ENCODE peak calls at places on chromosomes 5 and 9, in four cellular contexts. One of them, this sample, is unnamed.
A peak's percentile ranks its signal among the peaks of the same experiment; 100 is the strongest.

GRCh38 chr5:175840050-175840841 is 31.1 kb upstream of the CPLX2 start:
- DNase-seq in BE2C: no peak
- DNase-seq in tibial nerve: no peak
- DNase-seq in OCI-LY7: peak; percentile 24
- DNase-seq in this sample: no peak

GRCh38 chr5:132268698-132269551 is 11.4 kb downstream of the PDLIM4 start:
- DNase-seq in BE2C: peak; percentile 72
- DNase-seq in OCI-LY7: no peak
- DNase-seq in tibial nerve: no peak
- DNase-seq in this sample: peak; percentile 73

GRCh38 chr5:112906637-112907036 is 15.4 kb downstream of the REEP5 start:
- DNase-seq in OCI-LY7: no peak
- DNase-seq in BE2C: no peak
- DNase-seq in tibial nerve: no peak
- DNase-seq in this sample: no peak

GRCh38 chr5:5885782-5886181 is 463.3 kb downstream of the ICE1 start:
- DNase-seq in BE2C: no peak
- DNase-seq in OCI-LY7: no peak
- DNase-seq in tibial nerve: no peak
- DNase-seq in this sample: no peak

GRCh38 chr5:142915840-142916424 is 145.8 kb downstream of the ARHGAP26 start:
- DNase-seq in tibial nerve: no peak
- DNase-seq in OCI-LY7: peak; percentile 55
- DNase-seq in BE2C: peak; percentile 58
- DNase-seq in this sample: no peak

GRCh38 chr5:765948-766631 is 18.4 kb downstream of the ZDHHC11B start:
- DNase-seq in tibial nerve: no peak
- DNase-seq in BE2C: no peak
- DNase-seq in OCI-LY7: no peak
- DNase-seq in this sample: peak; percentile 83

GRCh38 chr5:965604-966344 is 42.8 kb upstream of the NKD2 start:
- DNase-seq in OCI-LY7: no peak
- DNase-seq in BE2C: no peak
- DNase-seq in tibial nerve: no peak
- DNase-seq in this sample: no peak

GRCh38 chr5:95809414-95809960 is 13.0 kb downstream of the GLRX start:
- DNase-seq in OCI-LY7: no peak
- DNase-seq in tibial nerve: no peak
- DNase-seq in BE2C: no peak
- DNase-seq in this sample: no peak

GRCh38 chr5:84863020-84863419 is 478.3 kb upstream of the EDIL3 start:
- DNase-seq in OCI-LY7: no peak
- DNase-seq in tibial nerve: no peak
- DNase-seq in BE2C: no peak
- DNase-seq in this sample: no peak

GRCh38 chr9:111674319-111674718 is 12.9 kb downstream of the GNG10 start:
- DNase-seq in OCI-LY7: no peak
- DNase-seq in tibial nerve: no peak
- DNase-seq in BE2C: no peak
- DNase-seq in this sample: no peak

GRCh38 chr9:108621991-108622390 is 233.8 kb downstream of the ACTL7B start:
- DNase-seq in tibial nerve: no peak
- DNase-seq in BE2C: no peak
- DNase-seq in OCI-LY7: no peak
- DNase-seq in this sample: no peak

GRCh38 chr5:178895615-178896571 is at the start of gene ZFP2:
- DNase-seq in BE2C: peak; percentile 75
- DNase-seq in tibial nerve: peak; percentile 8
- DNase-seq in OCI-LY7: peak; percentile 33
- DNase-seq in this sample: peak; percentile 84

GRCh38 chr9:27353405-27354229 is 56.7 kb upstream of the EQTN start:
- DNase-seq in OCI-LY7: no peak
- DNase-seq in BE2C: peak; percentile 67
- DNase-seq in tibial nerve: no peak
- DNase-seq in this sample: no peak

GRCh38 chr5:147490989-147491388 is 18.9 kb downstream of the DPYSL3 start:
- DNase-seq in BE2C: no peak
- DNase-seq in OCI-LY7: no peak
- DNase-seq in tibial nerve: no peak
- DNase-seq in this sample: no peak

GRCh38 chr9:110580850-110581249 is 1.3 kb upstream of the SVEP1 start:
- DNase-seq in OCI-LY7: no peak
- DNase-seq in BE2C: no peak
- DNase-seq in tibial nerve: no peak
- DNase-seq in this sample: no peak

GRCh38 chr5:52419357-52419756 is 368.4 kb upstream of the ITGA1 start:
- DNase-seq in BE2C: no peak
- DNase-seq in OCI-LY7: no peak
- DNase-seq in tibial nerve: no peak
- DNase-seq in this sample: no peak

GRCh38 chr5:126098330-126099017 is 324.7 kb upstream of the GRAMD2B start:
- DNase-seq in BE2C: no peak
- DNase-seq in OCI-LY7: no peak
- DNase-seq in tibial nerve: no peak
- DNase-seq in this sample: no peak

GRCh38 chr5:98930972-98931762 is 2.4 kb upstream of the CHD1 start:
- DNase-seq in tibial nerve: no peak
- DNase-seq in OCI-LY7: no peak
- DNase-seq in BE2C: no peak
- DNase-seq in this sample: no peak

GRCh38 chr9:100848731-100849130 is 179.8 kb upstream of the PLPPR1 start:
- DNase-seq in OCI-LY7: no peak
- DNase-seq in tibial nerve: no peak
- DNase-seq in BE2C: no peak
- DNase-seq in this sample: no peak

GRCh38 chr5:159787837-159788236 is 128.4 kb upstream of the ADRA1B start:
- DNase-seq in OCI-LY7: no peak
- DNase-seq in BE2C: no peak
- DNase-seq in tibial nerve: no peak
- DNase-seq in this sample: no peak

GRCh38 chr5:116529615-116530014 is 45.0 kb downstream of the SEMA6A start:
- DNase-seq in tibial nerve: no peak
- DNase-seq in OCI-LY7: no peak
- DNase-seq in BE2C: no peak
- DNase-seq in this sample: no peak

GRCh38 chr5:116525680-116526079 is 48.9 kb downstream of the SEMA6A start:
- DNase-seq in tibial nerve: no peak
- DNase-seq in OCI-LY7: no peak
- DNase-seq in BE2C: no peak
- DNase-seq in this sample: no peak

GRCh38 chr5:116528519-116529234 is 45.9 kb downstream of the SEMA6A start:
- DNase-seq in tibial nerve: no peak
- DNase-seq in OCI-LY7: no peak
- DNase-seq in BE2C: peak; percentile 71
- DNase-seq in this sample: no peak

GRCh38 chr5:116524966-116525365 is 49.7 kb downstream of the SEMA6A start:
- DNase-seq in OCI-LY7: no peak
- DNase-seq in BE2C: no peak
- DNase-seq in tibial nerve: no peak
- DNase-seq in this sample: no peak

DNA sequence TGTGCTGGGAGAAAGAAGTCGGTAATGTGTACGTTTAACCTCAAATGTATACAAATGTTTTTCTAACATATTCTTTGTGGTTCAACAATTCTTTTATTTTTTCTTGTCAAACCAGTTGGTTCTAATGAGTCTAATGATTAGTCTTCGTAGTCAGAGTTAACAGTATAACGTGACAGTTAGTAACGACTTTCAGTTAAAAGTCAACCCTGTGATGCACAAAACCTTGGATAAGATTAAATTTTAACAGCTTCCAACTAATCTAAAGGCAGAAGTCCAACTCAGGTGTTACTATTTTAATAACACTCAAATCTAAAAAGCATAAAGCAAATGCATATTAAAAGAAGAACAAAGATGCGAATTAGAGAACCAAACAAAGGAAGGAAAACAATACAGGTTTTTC is 47.0 kb downstream of the SEMA6A start:
- DNase-seq in OCI-LY7: no peak
- DNase-seq in BE2C: no peak
- DNase-seq in tibial nerve: no peak
- DNase-seq in this sample: no peak
- H3K4me1 ChIP-seq in OCI-LY7: no peaks in the 10 kb centered on the region
- H3K4me1 ChIP-seq in BE2C: peaks cover 52% of the 10 kb centered on the region
- H3K4me1 ChIP-seq in tibial nerve: no peaks in the 10 kb centered on the region
- H3K4me1 ChIP-seq in this sample: peaks cover 13% of the 10 kb centered on the region

GRCh38 chr5:170426786-170427185 is 37.6 kb upstream of the KCNMB1 start:
- DNase-seq in BE2C: peak; percentile 37
- DNase-seq in tibial nerve: no peak
- DNase-seq in OCI-LY7: no peak
- DNase-seq in this sample: no peak

GRCh38 chr5:170430256-170430655 is 41.1 kb upstream of the KCNMB1 start:
- DNase-seq in OCI-LY7: no peak
- DNase-seq in tibial nerve: no peak
- DNase-seq in BE2C: no peak
- DNase-seq in this sample: no peak

GRCh38 chr5:170427672-170428236 is 38.6 kb upstream of the KCNMB1 start:
- DNase-seq in BE2C: peak; percentile 83
- DNase-seq in OCI-LY7: no peak
- DNase-seq in tibial nerve: no peak
- DNase-seq in this sample: no peak

GRCh38 chr5:170430871-170431437 is 41.8 kb upstream of the KCNMB1 start:
- DNase-seq in tibial nerve: no peak
- DNase-seq in OCI-LY7: no peak
- DNase-seq in BE2C: no peak
- DNase-seq in this sample: no peak

DNA sequence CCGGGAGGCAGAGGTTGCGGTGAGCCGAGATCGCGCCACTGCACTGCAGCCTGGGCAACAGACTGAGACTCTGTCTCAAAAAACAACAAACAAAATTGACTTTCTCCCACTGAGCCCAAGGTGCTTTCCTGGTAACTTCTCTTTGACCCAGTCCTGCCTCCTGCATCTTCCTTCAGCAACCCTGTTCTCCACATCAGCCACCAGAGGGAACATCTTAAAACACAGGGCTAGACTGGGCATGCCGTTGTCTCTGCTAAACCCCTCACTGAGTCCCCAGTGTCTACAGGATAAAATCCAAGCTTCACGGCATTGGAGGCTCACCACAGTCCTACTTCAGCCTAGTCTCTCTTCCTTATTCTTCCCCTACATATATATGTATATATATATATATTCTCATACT is 39.8 kb upstream of the KCNMB1 start:
- DNase-seq in OCI-LY7: no peak
- DNase-seq in tibial nerve: no peak
- DNase-seq in BE2C: no peak
- DNase-seq in this sample: no peak
- TF ChIP-seq CTCF in OCI-LY7: no peak
- TF ChIP-seq CTCF in tibial nerve: no peak
- TF ChIP-seq CTCF in BE2C: peak; percentile 42
- TF ChIP-seq CTCF in this sample: no peak

GRCh38 chr5:141517321-141517720 is 28.4 kb downstream of the PCDHGC5 start:
- DNase-seq in OCI-LY7: no peak
- DNase-seq in BE2C: no peak
- DNase-seq in tibial nerve: no peak
- DNase-seq in this sample: no peak
- H3K4me1 ChIP-seq in OCI-LY7: peaks cover 77% of the 10 kb centered on the region
- H3K4me1 ChIP-seq in BE2C: peaks cover 7% of the 10 kb centered on the region
- H3K4me1 ChIP-seq in tibial nerve: peaks cover 63% of the 10 kb centered on the region
- H3K4me1 ChIP-seq in this sample: peaks cover 7% of the 10 kb centered on the region

GRCh38 chr9:125356032-125356431 is 94.4 kb downstream of the GAPVD1 start:
- DNase-seq in BE2C: no peak
- DNase-seq in OCI-LY7: no peak
- DNase-seq in tibial nerve: no peak
- DNase-seq in this sample: no peak

GRCh38 chr9:125359011-125359410 is 97.4 kb downstream of the GAPVD1 start:
- DNase-seq in BE2C: no peak
- DNase-seq in tibial nerve: no peak
- DNase-seq in OCI-LY7: no peak
- DNase-seq in this sample: no peak

GRCh38 chr9:125366676-125367075 is 105.0 kb downstream of the GAPVD1 start:
- DNase-seq in tibial nerve: no peak
- DNase-seq in OCI-LY7: no peak
- DNase-seq in BE2C: no peak
- DNase-seq in this sample: no peak

GRCh38 chr9:125360621-125361020 is 99.0 kb downstream of the GAPVD1 start:
- DNase-seq in OCI-LY7: no peak
- DNase-seq in BE2C: no peak
- DNase-seq in tibial nerve: no peak
- DNase-seq in this sample: no peak

GRCh38 chr9:125361837-125362531 is 100.4 kb downstream of the GAPVD1 start:
- DNase-seq in tibial nerve: no peak
- DNase-seq in OCI-LY7: peak; percentile 43
- DNase-seq in BE2C: no peak
- DNase-seq in this sample: no peak
- TF ChIP-seq CTCF in tibial nerve: no peak
- TF ChIP-seq CTCF in OCI-LY7: peak; percentile 68
- TF ChIP-seq CTCF in BE2C: peak; percentile 54
- TF ChIP-seq CTCF in this sample: no peak